ENCODE peak calls at places on chromosomes 13 and 19, in six cellular contexts. Q is DMS153; E is stimulated activated CD4-positive, alpha-beta T cell treated with anti-CD3 and anti-CD28 coated beads, Interleukin-15, amount 100 ng/mL, for 1 hour; U is neural crest cell; F is COLO829; Z is effector CD4-positive, alpha-beta T cell. X is an unnamed sample.

GRCh38 chr19:41922585-41922984 is 5.7 kb downstream of the ERFL start:
- DNase-seq in Z (no peak), U (no peak), F (no peak), Q (no peak), E (no peak), X (no peak)

GRCh38 chr13:59261928-59262488 is 901.7 kb downstream of the DIAPH3 start:
- DNase-seq in Z (no peak), F (peak; percentile 28), Q (no peak), U (peak; percentile 3), E (no peak), X (no peak)

GRCh38 chr13:88042489-88042888 is 371.3 kb downstream of the SLITRK5 start:
- DNase-seq in F (no peak), E (no peak), Q (no peak), U (no peak), Z (no peak), X (no peak)

GRCh38 chr13:113164492-113164891 is 6.0 kb downstream of the PROZ start:
- DNase-seq in Q (no peak), E (no peak), F (no peak), U (no peak), Z (no peak), X (no peak)

GRCh38 chr19:54790711-54791110 is 12.7 kb upstream of the KIR2DL4 start:
- DNase-seq in Q (no peak), U (no peak), E (no peak), Z (no peak), F (no peak), X (no peak)

GRCh38 chr13:49716615-49717014 is 25.3 kb upstream of the EBPL start:
- DNase-seq in Q (no peak), F (no peak), U (no peak), E (no peak), Z (no peak), X (no peak)

GRCh38 chr19:35226748-35227147 is 1.8 kb downstream of the FAM187B start:
- DNase-seq in F (no peak), E (no peak), Q (no peak), Z (no peak), U (no peak), X (no peak)

GRCh38 chr19:10803252-10803651 is 32.8 kb downstream of the TMED1 start:
- DNase-seq in F (no peak), E (no peak), Z (no peak), Q (no peak), U (no peak), X (no peak)

GRCh38 chr13:76000131-76000530 is 364.0 kb downstream of the LMO7 start:
- DNase-seq in E (no peak), Q (no peak), F (no peak), U (no peak), Z (no peak), X (no peak)

GRCh38 chr13:29193083-29193482 is 372.9 kb downstream of the MTUS2 start:
- DNase-seq in E (no peak), U (no peak), Q (no peak), F (no peak), Z (no peak), X (no peak)

GRCh38 chr19:2311093-2311492 is 3.1 kb upstream of the LINGO3 start:
- DNase-seq in Q (no peak), F (no peak), E (no peak), U (no peak), Z (no peak), X (no peak)

GRCh38 chr19:37165635-37166034 is 6.9 kb downstream of the ZNF585A start:
- DNase-seq in F (no peak), Q (no peak), Z (no peak), E (no peak), U (no peak), X (no peak)

GRCh38 chr19:16820056-16820455 is 9.1 kb upstream of the SIN3B start:
- DNase-seq in F (peak; percentile 12), Z (no peak), Q (no peak), E (no peak), U (no peak), X (no peak)